ENCODE peak calls at places on chromosomes 3 and 15, in five cellular contexts. E is T-helper 2 cell, T is neural progenitor cell, G is caudate nucleus, M is GM04504. P is an unnamed sample.

GRCh38 chr15:41585140-41586047 is 26.4 kb downstream of the TYRO3 start:
- DNase-seq in M (peak), E (peak), G (peak), T (peak), P (peak)

GRCh38 chr15:71447328-71448250 is 332.3 kb downstream of the THSD4 start:
- DNase-seq in M (no peak), G (no peak), T (no peak), E (no peak), P (no peak)

GRCh38 chr3:27094721-27095120 is 274.5 kb downstream of the NEK10 start:
- DNase-seq in G (no peak), T (no peak), M (no peak), E (no peak), P (no peak)

GRCh38 chr3:185688808-185689207 is 102.7 kb downstream of the SENP2 start:
- DNase-seq in M (peak), E (no peak), T (no peak), G (peak), P (peak)

GRCh38 chr3:54951405-54951804 is 23.5 kb upstream of the LRTM1 start:
- DNase-seq in G (peak), T (peak), M (peak), E (no peak), P (peak)

GRCh38 chr15:47990821-47991220 is 130.0 kb upstream of the SLC24A5 start:
- DNase-seq in T (no peak), M (no peak), E (no peak), G (no peak), P (no peak)

GRCh38 chr3:56187051-56187450 is 281.2 kb downstream of the ERC2 start:
- DNase-seq in G (no peak), T (no peak), E (no peak), M (no peak), P (no peak)

GRCh38 chr3:106326941-106327765 is 458.3 kb upstream of the CBLB start:
- DNase-seq in E (no peak), T (peak), G (no peak), M (no peak), P (no peak)

GRCh38 chr15:78193731-78194567 is 40.4 kb downstream of the ACSBG1 start:
- DNase-seq in G (no peak), M (no peak), T (no peak), E (no peak), P (no peak)

GRCh38 chr3:107412376-107412775 is 35.1 kb downstream of the CCDC54 start:
- DNase-seq in E (no peak), M (peak), G (no peak), T (no peak), P (no peak)

GRCh38 chr3:168065569-168065968 is 30.2 kb downstream of the GOLIM4 start:
- DNase-seq in T (no peak), M (no peak), E (no peak), G (no peak), P (no peak)